ENCODE peak calls at places on chromosomes 5 and 9, in eight cellular contexts. K, I, O, G, E, X, F and W are unnamed samples.
A peak's percentile ranks its signal among the peaks of the same experiment; 100 is the strongest.

GRCh38 chr5:1860021-1860610 is 22.6 kb downstream of the IRX4 start:
- DNase-seq in K (no peak), I (no peak), O (no peak), G (no peak), E (no peak), X (no peak), F (no peak), W (no peak)

GRCh38 chr9:122806661-122807060 is 6.7 kb downstream of the OR1K1 start:
- DNase-seq in K (no peak), I (no peak), O (no peak), G (no peak), E (no peak), X (no peak), F (no peak), W (no peak)

GRCh38 chr9:20297646-20298084 is 324.6 kb downstream of the MLLT3 start:
- DNase-seq in K (no peak), I (peak; percentile 6), O (no peak), G (peak; percentile 88), E (peak; percentile 88), X (peak; percentile 30), F (no peak), W (no peak)

GRCh38 chr5:117098094-117098493 is 523.5 kb upstream of the SEMA6A start:
- DNase-seq in K (no peak), I (no peak), O (no peak), G (no peak), E (no peak), X (no peak), F (no peak), W (no peak)

GRCh38 chr5:150254363-150255154 is 35.0 kb downstream of the CAMK2A start:
- DNase-seq in K (no peak), I (no peak), O (no peak), G (no peak), E (no peak), X (no peak), F (no peak), W (no peak)

GRCh38 chr5:131270809-131271208 is 7.0 kb downstream of the CDC42SE2 start:
- DNase-seq in K (no peak), I (no peak), O (no peak), G (no peak), E (peak; percentile 52), X (no peak), F (no peak), W (no peak)

GRCh38 chr5:121053055-121053985 is 589.2 kb downstream of the PRR16 start:
- DNase-seq in K (no peak), I (no peak), O (no peak), G (no peak), E (no peak), X (no peak), F (no peak), W (no peak)

GRCh38 chr5:178336889-178337785 is 104.5 kb upstream of the PHYKPL start:
- DNase-seq in K (no peak), I (no peak), O (peak; percentile 29), G (no peak), E (no peak), X (no peak), F (no peak), W (no peak)

GRCh38 chr5:98750693-98751092 is 22.8 kb upstream of the RGMB start:
- DNase-seq in K (no peak), I (peak; percentile 37), O (no peak), G (no peak), E (no peak), X (no peak), F (no peak), W (no peak)

GRCh38 chr9:79829566-79830347 is 258.0 kb downstream of the TLE4 start:
- DNase-seq in K (no peak), I (no peak), O (no peak), G (no peak), E (no peak), X (no peak), F (no peak), W (no peak)

GRCh38 chr9:32723801-32724200 is 59.5 kb upstream of the TMEM215 start:
- DNase-seq in K (no peak), I (no peak), O (no peak), G (no peak), E (no peak), X (no peak), F (no peak), W (no peak)

GRCh38 chr5:134139891-134140469 is 25.5 kb downstream of the TCF7 start:
- DNase-seq in K (peak; percentile 10), I (no peak), O (no peak), G (no peak), E (no peak), X (peak; percentile 13), F (no peak), W (peak; percentile 10)

GRCh38 chr5:116037236-116037822 is 5.1 kb downstream of the ARL14EPL start:
- DNase-seq in K (no peak), I (peak; percentile 12), O (no peak), G (no peak), E (no peak), X (no peak), F (no peak), W (no peak)

GRCh38 chr5:52997424-52997823 is 8.3 kb downstream of the ITGA2 start:
- DNase-seq in K (no peak), I (peak; percentile 53), O (no peak), G (no peak), E (no peak), X (no peak), F (no peak), W (no peak)

GRCh38 chr9:23005061-23005690 is 558.6 kb downstream of the DMRTA1 start:
- DNase-seq in K (no peak), I (no peak), O (no peak), G (no peak), E (no peak), X (no peak), F (no peak), W (no peak)

GRCh38 chr5:100788417-100788816 is 114.7 kb downstream of the ST8SIA4 start:
- DNase-seq in K (no peak), I (no peak), O (no peak), G (no peak), E (no peak), X (no peak), F (no peak), W (no peak)

GRCh38 chr9:87683751-87684626 is 41.9 kb upstream of the CTSL start:
- DNase-seq in K (no peak), I (no peak), O (no peak), G (no peak), E (no peak), X (no peak), F (no peak), W (no peak)

GRCh38 chr9:16575878-16576245 is 294.6 kb downstream of the BNC2 start:
- DNase-seq in K (no peak), I (no peak), O (no peak), G (no peak), E (no peak), X (no peak), F (no peak), W (no peak)

GRCh38 chr5:43294226-43294625 is 19.0 kb downstream of the HMGCS1 start:
- DNase-seq in K (no peak), I (no peak), O (no peak), G (no peak), E (peak; percentile 66), X (no peak), F (no peak), W (no peak)

GRCh38 chr5:160555836-160556660 is 134.4 kb downstream of the PTTG1 start:
- DNase-seq in K (no peak), I (no peak), O (no peak), G (no peak), E (no peak), X (no peak), F (no peak), W (no peak)

DNA sequence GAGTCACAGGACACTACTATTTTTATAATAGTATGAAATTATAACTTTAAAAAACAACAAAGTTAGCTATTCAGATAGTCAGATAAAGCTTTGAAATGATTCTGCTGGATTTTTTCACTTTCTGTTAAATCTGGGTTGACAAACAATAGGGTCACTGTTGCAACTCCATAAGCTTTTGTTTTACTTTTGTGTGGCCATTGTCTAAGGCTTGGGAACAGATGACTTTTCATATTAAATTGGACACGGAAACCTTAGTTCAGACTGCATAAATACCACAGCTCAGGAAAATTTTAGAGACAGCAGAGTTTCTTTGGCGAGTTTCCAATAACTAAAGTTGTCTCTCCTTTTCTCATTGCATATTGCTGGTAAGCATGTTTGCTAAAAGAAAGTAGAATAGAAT is 168.0 kb downstream of the ARHGAP26 start:
- DNase-seq in K (no peak), I (no peak), O (no peak), G (no peak), E (no peak), X (no peak), F (no peak), W (no peak)
- TF ChIP-seq POLR2A in K (no peak), I (no peak), O (no peak), G (no peak), E (no peak), X (no peak), F (no peak), W (no peak)

DNA sequence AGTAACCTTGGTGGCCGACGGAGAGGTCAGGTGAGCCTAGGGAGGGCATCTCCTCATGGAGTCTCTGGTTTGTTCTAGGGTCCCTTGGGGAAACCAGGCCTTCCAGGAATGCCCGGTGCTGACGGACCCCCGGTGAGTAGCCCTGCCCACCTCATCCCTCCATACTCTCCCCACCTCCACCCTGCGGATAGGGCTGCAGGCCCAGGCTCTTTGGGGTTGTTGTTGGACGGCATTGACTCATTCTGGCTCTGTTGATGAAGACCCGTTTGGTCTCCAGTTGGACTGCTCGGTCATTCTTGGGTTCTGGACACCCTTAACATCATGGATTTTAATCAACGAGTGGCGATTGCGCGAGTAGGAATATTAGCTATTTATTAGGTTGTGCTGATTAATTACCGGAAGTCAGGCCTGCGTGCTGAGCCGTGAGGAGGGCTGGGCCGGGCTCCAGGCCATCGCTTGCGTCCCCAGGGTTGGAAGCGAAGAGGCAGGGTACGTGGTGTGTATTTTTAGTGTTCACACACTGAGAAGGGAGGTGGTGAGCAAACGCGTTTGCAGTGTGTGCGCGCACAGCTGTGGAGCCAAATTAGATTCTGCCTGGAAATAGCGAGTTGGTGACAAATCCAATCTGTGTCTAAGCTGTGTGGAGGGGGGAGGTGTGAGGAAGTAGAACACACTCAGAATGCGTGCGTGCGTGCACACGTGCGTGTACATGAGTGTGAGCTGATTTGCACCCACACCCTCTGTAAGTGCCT is 112.1 kb upstream of the FCN2 start:
- DNase-seq in K (no peak), I (no peak), O (no peak), G (peak; percentile 51), E (no peak), X (no peak), F (no peak), W (no peak)
- H3K27ac ChIP-seq in K (no peak overlapping the region), I (no peak overlapping the region), O (peak overlapping the region; percentile 14), G (peak overlapping the region; percentile 11), E (no peak overlapping the region), X (no peak overlapping the region), F (no peak overlapping the region), W (no peak overlapping the region)

DNA sequence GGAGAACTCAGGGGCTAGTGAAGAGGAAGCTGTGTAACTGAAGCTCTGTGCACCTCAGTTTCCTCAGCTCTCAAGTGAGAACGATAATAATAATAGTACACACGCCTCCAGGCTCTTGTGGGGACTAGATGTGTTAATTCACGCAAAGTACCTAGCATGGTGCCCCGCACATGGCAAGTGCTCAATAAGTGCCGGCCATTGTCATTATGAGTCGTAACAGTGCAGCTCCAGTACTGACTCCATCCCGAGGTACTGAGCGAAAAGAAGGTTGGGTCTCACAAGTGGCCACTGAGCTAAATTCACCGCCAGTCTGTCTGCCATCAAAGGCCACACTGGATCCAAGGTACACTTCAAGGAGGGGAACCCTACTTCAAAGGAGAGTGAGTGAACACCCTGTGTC is 40.4 kb downstream of the MED27 start:
- DNase-seq in K (no peak), I (no peak), O (no peak), G (no peak), E (no peak), X (no peak), F (no peak), W (no peak)
- TF ChIP-seq POLR2A in K (no peak), I (no peak), O (no peak), G (no peak), E (no peak), X (no peak), F (no peak), W (no peak)

GRCh38 chr5:147658293-147658932 is 124.1 kb downstream of the JAKMIP2 start:
- DNase-seq in K (no peak), I (no peak), O (no peak), G (no peak), E (no peak), X (no peak), F (no peak), W (no peak)
- H3K27ac ChIP-seq in K (no peak overlapping the region), I (no peak overlapping the region), O (no peak overlapping the region), G (no peak overlapping the region), E (no peak overlapping the region), X (no peak overlapping the region), F (no peak overlapping the region), W (no peak overlapping the region)